ENCODE peak calls at places on chromosomes 7 and 10, in nine cellular contexts. One of them, this sample, is unnamed. For H3K9me3, the result is how much of the 10 kb centered on the place peaks cover.

GRCh38 chr7:55309040-55309991 is 55.8 kb upstream of the LANCL2 start:
- DNase-seq in ascending aorta: no peak
- DNase-seq in prostate gland: no peak
- DNase-seq in IMR-90: no peak
- DNase-seq in GM23248: no peak
- DNase-seq in PC-9: no peak
- DNase-seq in left ventricle myocardium inferior: no peak
- DNase-seq in ovary: no peak
- DNase-seq in thyroid gland: peak
- DNase-seq in this sample: peak

GRCh38 chr7:148584154-148584827 is 6.3 kb upstream of the C7orf33 start:
- DNase-seq in GM23248: no peak
- DNase-seq in IMR-90: no peak
- DNase-seq in PC-9: no peak
- DNase-seq in ovary: no peak
- DNase-seq in prostate gland: no peak
- DNase-seq in left ventricle myocardium inferior: no peak
- DNase-seq in thyroid gland: no peak
- DNase-seq in ascending aorta: no peak
- DNase-seq in this sample: no peak

GRCh38 chr7:135193615-135194081 is 17.7 kb downstream of the WDR91 start:
- DNase-seq in prostate gland: no peak
- DNase-seq in ovary: peak
- DNase-seq in left ventricle myocardium inferior: no peak
- DNase-seq in thyroid gland: no peak
- DNase-seq in IMR-90: peak
- DNase-seq in GM23248: peak
- DNase-seq in ascending aorta: no peak
- DNase-seq in PC-9: no peak
- DNase-seq in this sample: no peak

GRCh38 chr7:30817060-30817770 is 46.0 kb downstream of the MINDY4 start:
- DNase-seq in ascending aorta: no peak
- DNase-seq in ovary: no peak
- DNase-seq in thyroid gland: no peak
- DNase-seq in left ventricle myocardium inferior: no peak
- DNase-seq in GM23248: peak
- DNase-seq in IMR-90: peak
- DNase-seq in prostate gland: no peak
- DNase-seq in PC-9: peak
- DNase-seq in this sample: no peak

GRCh38 chr10:30781571-30782542 is 152.3 kb upstream of the LYZL2 start:
- DNase-seq in prostate gland: no peak
- DNase-seq in IMR-90: no peak
- DNase-seq in ascending aorta: no peak
- DNase-seq in ovary: no peak
- DNase-seq in GM23248: no peak
- DNase-seq in left ventricle myocardium inferior: no peak
- DNase-seq in thyroid gland: no peak
- DNase-seq in PC-9: no peak
- DNase-seq in this sample: no peak

GRCh38 chr7:2037301-2037804 is 195.4 kb downstream of the MAD1L1 start:
- DNase-seq in ascending aorta: no peak
- DNase-seq in thyroid gland: no peak
- DNase-seq in GM23248: no peak
- DNase-seq in left ventricle myocardium inferior: peak
- DNase-seq in PC-9: no peak
- DNase-seq in prostate gland: no peak
- DNase-seq in ovary: no peak
- DNase-seq in IMR-90: peak
- DNase-seq in this sample: no peak

GRCh38 chr7:95621404-95621803 is 25.1 kb upstream of the PDK4 start:
- DNase-seq in PC-9: no peak
- DNase-seq in prostate gland: no peak
- DNase-seq in ascending aorta: no peak
- DNase-seq in GM23248: no peak
- DNase-seq in left ventricle myocardium inferior: no peak
- DNase-seq in thyroid gland: no peak
- DNase-seq in ovary: no peak
- DNase-seq in IMR-90: no peak
- DNase-seq in this sample: no peak

GRCh38 chr10:132991706-132992432 is 49.5 kb upstream of the CFAP46 start:
- DNase-seq in thyroid gland: no peak
- DNase-seq in GM23248: no peak
- DNase-seq in ascending aorta: no peak
- DNase-seq in PC-9: no peak
- DNase-seq in left ventricle myocardium inferior: peak
- DNase-seq in prostate gland: no peak
- DNase-seq in ovary: no peak
- DNase-seq in IMR-90: no peak
- DNase-seq in this sample: peak

GRCh38 chr10:77518258-77518909 is 119.2 kb downstream of the KCNMA1 start:
- DNase-seq in ovary: no peak
- DNase-seq in prostate gland: no peak
- DNase-seq in left ventricle myocardium inferior: no peak
- DNase-seq in GM23248: no peak
- DNase-seq in thyroid gland: no peak
- DNase-seq in ascending aorta: no peak
- DNase-seq in IMR-90: no peak
- DNase-seq in PC-9: no peak
- DNase-seq in this sample: no peak

GRCh38 chr10:88952647-88953111 is at the start of gene ACTA2:
- DNase-seq in GM23248: peak
- DNase-seq in ovary: peak
- DNase-seq in thyroid gland: no peak
- DNase-seq in IMR-90: peak
- DNase-seq in PC-9: no peak
- DNase-seq in prostate gland: peak
- DNase-seq in left ventricle myocardium inferior: peak
- DNase-seq in ascending aorta: peak
- DNase-seq in this sample: peak

GRCh38 chr10:3781458-3782098 is 3.4 kb downstream of the KLF6 start:
- DNase-seq in ovary: peak
- DNase-seq in thyroid gland: peak
- DNase-seq in PC-9: no peak
- DNase-seq in left ventricle myocardium inferior: peak
- DNase-seq in prostate gland: no peak
- DNase-seq in GM23248: peak
- DNase-seq in ascending aorta: no peak
- DNase-seq in IMR-90: peak
- DNase-seq in this sample: peak

GRCh38 chr7:2623698-2624014 is 8.1 kb upstream of the TTYH3 start:
- DNase-seq in ovary: no peak
- DNase-seq in IMR-90: no peak
- DNase-seq in prostate gland: no peak
- DNase-seq in PC-9: no peak
- DNase-seq in left ventricle myocardium inferior: no peak
- DNase-seq in GM23248: no peak
- DNase-seq in ascending aorta: no peak
- DNase-seq in thyroid gland: no peak
- DNase-seq in this sample: no peak

GRCh38 chr7:46680147-46680546 is 759.1 kb upstream of the IGFBP3 start:
- DNase-seq in left ventricle myocardium inferior: no peak
- DNase-seq in IMR-90: peak
- DNase-seq in thyroid gland: peak
- DNase-seq in ovary: no peak
- DNase-seq in PC-9: no peak
- DNase-seq in GM23248: no peak
- DNase-seq in ascending aorta: no peak
- DNase-seq in prostate gland: no peak
- DNase-seq in this sample: no peak

GRCh38 chr7:63087575-63088190 is 911.0 kb upstream of the ZNF722 start:
- DNase-seq in IMR-90: no peak
- DNase-seq in left ventricle myocardium inferior: no peak
- DNase-seq in thyroid gland: no peak
- DNase-seq in PC-9: no peak
- DNase-seq in GM23248: no peak
- DNase-seq in ascending aorta: no peak
- DNase-seq in ovary: no peak
- DNase-seq in prostate gland: no peak
- DNase-seq in this sample: no peak

GRCh38 chr7:63093481-63093880 is 905.2 kb upstream of the ZNF722 start:
- DNase-seq in prostate gland: no peak
- DNase-seq in left ventricle myocardium inferior: no peak
- DNase-seq in thyroid gland: no peak
- DNase-seq in GM23248: no peak
- DNase-seq in ascending aorta: no peak
- DNase-seq in PC-9: no peak
- DNase-seq in IMR-90: no peak
- DNase-seq in ovary: no peak
- DNase-seq in this sample: no peak

GRCh38 chr7:63096141-63096540 is 902.5 kb upstream of the ZNF722 start:
- DNase-seq in prostate gland: no peak
- DNase-seq in GM23248: no peak
- DNase-seq in ovary: no peak
- DNase-seq in thyroid gland: no peak
- DNase-seq in PC-9: no peak
- DNase-seq in ascending aorta: no peak
- DNase-seq in IMR-90: no peak
- DNase-seq in left ventricle myocardium inferior: no peak
- DNase-seq in this sample: no peak

GRCh38 chr7:63092951-63093350 is 905.7 kb upstream of the ZNF722 start:
- DNase-seq in ascending aorta: no peak
- DNase-seq in left ventricle myocardium inferior: no peak
- DNase-seq in GM23248: no peak
- DNase-seq in ovary: no peak
- DNase-seq in prostate gland: no peak
- DNase-seq in IMR-90: no peak
- DNase-seq in thyroid gland: no peak
- DNase-seq in PC-9: no peak
- DNase-seq in this sample: no peak
- H3K9me3 ChIP-seq in ascending aorta: under half
- H3K9me3 ChIP-seq in left ventricle myocardium inferior: under half
- H3K9me3 ChIP-seq in GM23248: under half
- H3K9me3 ChIP-seq in ovary: under half
- H3K9me3 ChIP-seq in prostate gland: under half
- H3K9me3 ChIP-seq in IMR-90: under half
- H3K9me3 ChIP-seq in thyroid gland: under half
- H3K9me3 ChIP-seq in PC-9: under half
- H3K9me3 ChIP-seq in this sample: under half

GRCh38 chr7:158052381-158053095 is 535.1 kb downstream of the PTPRN2 start:
- DNase-seq in prostate gland: no peak
- DNase-seq in PC-9: no peak
- DNase-seq in ovary: no peak
- DNase-seq in left ventricle myocardium inferior: no peak
- DNase-seq in ascending aorta: no peak
- DNase-seq in thyroid gland: no peak
- DNase-seq in GM23248: no peak
- DNase-seq in IMR-90: no peak
- DNase-seq in this sample: no peak

GRCh38 chr7:158053516-158053915 is 534.1 kb downstream of the PTPRN2 start:
- DNase-seq in thyroid gland: no peak
- DNase-seq in ovary: no peak
- DNase-seq in left ventricle myocardium inferior: no peak
- DNase-seq in IMR-90: no peak
- DNase-seq in prostate gland: no peak
- DNase-seq in PC-9: no peak
- DNase-seq in ascending aorta: no peak
- DNase-seq in GM23248: no peak
- DNase-seq in this sample: no peak

GRCh38 chr7:158054611-158055010 is 533.0 kb downstream of the PTPRN2 start:
- DNase-seq in left ventricle myocardium inferior: no peak
- DNase-seq in ovary: no peak
- DNase-seq in IMR-90: no peak
- DNase-seq in PC-9: no peak
- DNase-seq in prostate gland: no peak
- DNase-seq in GM23248: no peak
- DNase-seq in thyroid gland: no peak
- DNase-seq in ascending aorta: no peak
- DNase-seq in this sample: no peak

GRCh38 chr7:158055726-158056510 is 531.7 kb downstream of the PTPRN2 start:
- DNase-seq in thyroid gland: no peak
- DNase-seq in ascending aorta: no peak
- DNase-seq in IMR-90: no peak
- DNase-seq in left ventricle myocardium inferior: no peak
- DNase-seq in ovary: no peak
- DNase-seq in prostate gland: no peak
- DNase-seq in GM23248: no peak
- DNase-seq in PC-9: no peak
- DNase-seq in this sample: no peak

DNA sequence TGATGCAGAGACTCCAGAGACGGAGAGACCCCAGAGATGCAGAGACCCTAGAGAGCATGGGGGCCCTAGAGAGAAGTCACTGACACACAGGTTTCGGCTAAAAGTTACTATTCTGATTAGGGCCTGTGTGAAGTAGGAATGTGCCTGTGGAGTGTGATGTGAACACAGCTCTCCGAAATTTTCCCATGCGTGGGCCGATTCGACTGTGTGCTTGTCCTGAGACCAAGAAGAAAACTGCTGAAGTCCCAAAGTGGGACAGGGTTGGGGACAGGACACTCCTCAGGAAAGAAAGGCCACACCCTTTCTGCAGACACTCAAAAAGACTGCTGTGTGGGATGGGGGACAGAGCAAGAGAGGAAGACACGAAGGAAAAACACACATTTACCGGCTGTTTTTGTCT is 533.5 kb downstream of the PTPRN2 start:
- DNase-seq in IMR-90: no peak
- DNase-seq in ovary: no peak
- DNase-seq in ascending aorta: no peak
- DNase-seq in thyroid gland: no peak
- DNase-seq in PC-9: no peak
- DNase-seq in GM23248: no peak
- DNase-seq in left ventricle myocardium inferior: no peak
- DNase-seq in prostate gland: no peak
- DNase-seq in this sample: no peak
- H3K9me3 ChIP-seq in IMR-90: under half
- H3K9me3 ChIP-seq in ovary: under half
- H3K9me3 ChIP-seq in ascending aorta: under half
- H3K9me3 ChIP-seq in thyroid gland: under half
- H3K9me3 ChIP-seq in PC-9: under half
- H3K9me3 ChIP-seq in GM23248: under half
- H3K9me3 ChIP-seq in left ventricle myocardium inferior: under half
- H3K9me3 ChIP-seq in prostate gland: under half
- H3K9me3 ChIP-seq in this sample: under half

DNA sequence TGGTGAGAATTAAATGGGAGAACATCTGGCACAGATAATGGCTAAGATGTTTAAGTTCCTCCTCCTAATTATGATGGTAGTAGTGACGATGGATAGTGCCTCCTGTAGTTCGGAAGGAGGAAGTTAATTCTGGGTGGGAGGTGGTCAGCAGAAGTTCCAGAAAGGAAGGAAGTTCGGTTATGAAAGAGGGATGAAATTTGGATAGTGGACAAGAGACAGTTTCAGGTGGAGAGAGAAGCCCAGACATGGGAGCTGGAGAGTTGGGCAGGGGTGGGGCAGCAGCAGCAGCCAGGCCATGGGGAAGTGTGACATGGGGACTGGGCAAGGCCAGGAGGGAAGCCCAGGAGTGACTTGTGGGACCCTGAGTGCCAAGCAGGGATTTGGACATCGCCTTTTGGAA is 99.5 kb downstream of the CCNY start:
- DNase-seq in left ventricle myocardium inferior: no peak
- DNase-seq in GM23248: no peak
- DNase-seq in ascending aorta: no peak
- DNase-seq in thyroid gland: no peak
- DNase-seq in PC-9: no peak
- DNase-seq in ovary: no peak
- DNase-seq in IMR-90: no peak
- DNase-seq in prostate gland: no peak
- DNase-seq in this sample: no peak
- H3K9me3 ChIP-seq in left ventricle myocardium inferior: under half
- H3K9me3 ChIP-seq in GM23248: under half
- H3K9me3 ChIP-seq in ascending aorta: under half
- H3K9me3 ChIP-seq in thyroid gland: under half
- H3K9me3 ChIP-seq in PC-9: under half
- H3K9me3 ChIP-seq in ovary: under half
- H3K9me3 ChIP-seq in IMR-90: under half
- H3K9me3 ChIP-seq in prostate gland: under half
- H3K9me3 ChIP-seq in this sample: under half

GRCh38 chr7:93133020-93133419 is 15.2 kb downstream of the SAMD9L start:
- DNase-seq in GM23248: no peak
- DNase-seq in left ventricle myocardium inferior: no peak
- DNase-seq in ascending aorta: no peak
- DNase-seq in IMR-90: no peak
- DNase-seq in thyroid gland: no peak
- DNase-seq in PC-9: no peak
- DNase-seq in prostate gland: no peak
- DNase-seq in ovary: no peak
- DNase-seq in this sample: no peak
- H3K9me3 ChIP-seq in GM23248: under half
- H3K9me3 ChIP-seq in left ventricle myocardium inferior: half or more
- H3K9me3 ChIP-seq in ascending aorta: under half
- H3K9me3 ChIP-seq in IMR-90: under half
- H3K9me3 ChIP-seq in thyroid gland: under half
- H3K9me3 ChIP-seq in PC-9: under half
- H3K9me3 ChIP-seq in prostate gland: under half
- H3K9me3 ChIP-seq in ovary: under half
- H3K9me3 ChIP-seq in this sample: under half